ENCODE peak calls at places on chromosomes 6 and 20, in seven cellular contexts. R is RWPE2; O is A549; T is natural killer cell; B is right cardiac atrium; E is activated naive CD4-positive, alpha-beta T cell treated with anti-CD3 and anti-CD28 coated beads, Interleukin-2, amount 50 U/mL, for 72 hours; A is effector memory CD8-positive, alpha-beta T cell. U is an unnamed sample.

GRCh38 chr20:309306-309840 is 12.0 kb downstream of the ZCCHC3 start:
- ATAC-seq in A (no peak), O (peak), T (no peak), R (no peak), E (no peak), B (peak), U (no peak)

GRCh38 chr6:53643481-53643965 is 22.0 kb downstream of the KLHL31 start:
- ATAC-seq in E (no peak), T (no peak), R (peak), B (peak), A (no peak), O (peak), U (no peak)

GRCh38 chr20:51569815-51570741 is 27.6 kb upstream of the NFATC2 start:
- ATAC-seq in E (no peak), B (peak), T (no peak), O (peak), R (peak), A (no peak), U (no peak)

GRCh38 chr6:149271348-149272340 is 45.9 kb upstream of the TAB2 start:
- ATAC-seq in E (peak), R (no peak), A (peak), B (no peak), O (no peak), T (peak), U (no peak)

GRCh38 chr6:130932438-130932837 is 105.2 kb downstream of the SMLR1 start:
- ATAC-seq in A (no peak), R (no peak), T (no peak), B (no peak), O (no peak), E (no peak), U (peak)

GRCh38 chr20:53996584-53997486 is 73.6 kb downstream of the BCAS1 start:
- ATAC-seq in E (no peak), R (no peak), A (no peak), O (no peak), T (no peak), B (no peak), U (no peak)

GRCh38 chr20:59515013-59515905 is 89.1 kb upstream of the PHACTR3 start:
- ATAC-seq in E (no peak), R (peak), B (peak), T (no peak), O (peak), A (no peak), U (peak)

GRCh38 chr6:39702265-39702664 is 22.9 kb downstream of the KIF6 start:
- ATAC-seq in R (no peak), T (no peak), A (no peak), E (no peak), O (no peak), B (no peak), U (no peak)

GRCh38 chr20:49969234-49969633 is 13.5 kb upstream of the SNAI1 start:
- ATAC-seq in O (no peak), R (no peak), E (no peak), B (no peak), T (no peak), A (no peak), U (no peak)

GRCh38 chr6:105192707-105193465 is 13.1 kb upstream of the POPDC3 start:
- ATAC-seq in B (no peak), T (no peak), O (no peak), E (no peak), R (peak), A (no peak), U (no peak)

GRCh38 chr6:13194852-13195251 is 133.5 kb downstream of the TBC1D7 start:
- ATAC-seq in A (no peak), O (peak), T (no peak), E (peak), B (peak), R (peak), U (no peak)

GRCh38 chr6:115363379-115363778 is 697.3 kb downstream of the FRK start:
- ATAC-seq in R (no peak), T (no peak), B (no peak), A (no peak), O (no peak), E (no peak), U (no peak)

GRCh38 chr6:142756215-142756630 is 188.8 kb downstream of the HIVEP2 start:
- ATAC-seq in O (peak), T (no peak), A (no peak), R (peak), E (peak), B (peak), U (no peak)

GRCh38 chr20:50848341-50848808 is 53.5 kb downstream of the BCAS4 start:
- ATAC-seq in B (peak), T (no peak), E (no peak), R (peak), A (no peak), O (no peak), U (peak)

GRCh38 chr6:45697605-45698004 is 318.1 kb downstream of the CLIC5 start:
- ATAC-seq in R (peak), T (no peak), B (no peak), O (no peak), A (no peak), E (peak), U (no peak)

GRCh38 chr6:43856005-43856765 is 86.2 kb downstream of the VEGFA start:
- ATAC-seq in T (no peak), B (peak), R (peak), O (peak), A (no peak), E (no peak), U (no peak)

GRCh38 chr6:169251371-169251802 is 2.3 kb downstream of the THBS2 start:
- ATAC-seq in O (no peak), R (no peak), T (no peak), B (peak), E (no peak), A (no peak), U (no peak)

GRCh38 chr6:166745801-166746668 is 119.0 kb upstream of the RPS6KA2 start:
- ATAC-seq in A (no peak), T (no peak), B (no peak), E (no peak), O (peak), R (no peak), U (peak)

GRCh38 chr6:16706029-16706428 is 55.2 kb downstream of the ATXN1 start:
- ATAC-seq in E (peak), T (no peak), A (no peak), O (no peak), R (peak), B (no peak), U (no peak)

GRCh38 chr20:40717343-40717865 is 28.4 kb upstream of the MAFB start:
- ATAC-seq in A (no peak), R (peak), T (no peak), B (no peak), E (no peak), O (no peak), U (no peak)

GRCh38 chr20:3687655-3688054 is 5.8 kb upstream of the ADAM33 start:
- ATAC-seq in O (peak), B (peak), T (no peak), E (no peak), R (peak), A (no peak), U (peak)

GRCh38 chr6:5091210-5091609 is 6.1 kb downstream of the PPP1R3G start:
- ATAC-seq in R (no peak), E (no peak), T (no peak), O (no peak), A (no peak), B (no peak), U (no peak)

GRCh38 chr20:31572701-31573554 is 32.2 kb upstream of the ID1 start:
- ATAC-seq in E (peak), A (peak), T (peak), R (peak), O (peak), B (peak), U (peak)

GRCh38 chr6:484086-484728 is 92.7 kb downstream of the IRF4 start:
- ATAC-seq in E (peak), A (no peak), B (no peak), R (no peak), T (no peak), O (no peak), U (no peak)

GRCh38 chr20:18662279-18662678 is 74.4 kb downstream of the DTD1 start:
- ATAC-seq in T (no peak), B (no peak), R (no peak), O (no peak), E (no peak), A (no peak), U (no peak)

GRCh38 chr20:37727957-37728634 is 34.3 kb downstream of the CTNNBL1 start:
- ATAC-seq in E (no peak), R (no peak), B (peak), A (no peak), T (no peak), O (no peak), U (no peak)

GRCh38 chr6:84228198-84228543 is 728 bp upstream of the CEP162 start:
- ATAC-seq in E (no peak), O (peak), B (no peak), A (no peak), R (no peak), T (no peak), U (no peak)

GRCh38 chr6:29236060-29236459 is 65.4 kb downstream of the OR2J2 start:
- ATAC-seq in A (no peak), E (no peak), T (no peak), R (no peak), B (no peak), O (no peak), U (no peak)

GRCh38 chr6:149935246-149935645 is 6.6 kb upstream of the ULBP2 start:
- ATAC-seq in O (no peak), E (no peak), A (no peak), T (no peak), R (no peak), B (no peak), U (no peak)

U was measured in gastroesophageal sphincter.